ENCODE peak calls at places on chromosome 16, in four cellular contexts. U, A, Z and T are unnamed samples.

GRCh38 chr16:80346160-80346632 is 194.6 kb upstream of the DYNLRB2 start:
- DNase-seq in U (no peak), Z (no peak), A (no peak), T (no peak)

GRCh38 chr16:21689107-21689506 is 25.3 kb downstream of the OTOA start:
- DNase-seq in U (no peak), Z (no peak), A (no peak), T (no peak)

GRCh38 chr16:16982614-16983013 is 488.1 kb downstream of the XYLT1 start:
- DNase-seq in U (no peak), Z (no peak), A (no peak), T (no peak)

GRCh38 chr16:49003022-49003421 is 278.6 kb downstream of the CBLN1 start:
- DNase-seq in U (no peak), Z (no peak), A (no peak), T (no peak)

GRCh38 chr16:16004314-16004749 is 54.9 kb downstream of the ABCC1 start:
- DNase-seq in Z (no peak), U (no peak), A (peak), T (no peak)

GRCh38 chr16:84284168-84284722 is 10.4 kb upstream of the WFDC1 start:
- DNase-seq in A (no peak), Z (no peak), U (no peak), T (no peak)

GRCh38 chr16:58020628-58021521 is 4.7 kb upstream of the MMP15 start:
- DNase-seq in U (no peak), Z (no peak), A (peak), T (no peak)

GRCh38 chr16:51818342-51818944 is 667.4 kb upstream of the SALL1 start:
- DNase-seq in Z (no peak), A (peak), U (peak), T (no peak)

GRCh38 chr16:14509055-14509454 is 121.0 kb downstream of the PARN start:
- DNase-seq in A (peak), U (no peak), Z (no peak), T (no peak)

GRCh38 chr16:11587643-11588247 is 1.0 kb upstream of the LITAF start:
- DNase-seq in A (no peak), Z (no peak), U (no peak), T (no peak)

GRCh38 chr16:28984619-28985135 is at the start of gene LAT:
- DNase-seq in U (no peak), A (no peak), Z (no peak), T (peak)

GRCh38 chr16:30902070-30902972 is 5.9 kb downstream of the CTF1 start:
- DNase-seq in A (peak), Z (no peak), U (peak), T (peak)

GRCh38 chr16:16120044-16120381 is 103.3 kb downstream of the ABCC6 start:
- DNase-seq in Z (no peak), A (no peak), U (no peak), T (no peak)

GRCh38 chr16:2176047-2176446 is 20.4 kb downstream of the CASKIN1 start:
- DNase-seq in Z (no peak), U (no peak), A (no peak), T (no peak)
- TF ChIP-seq POLR2A in Z (no peak), U (no peak), A (no peak), T (no peak)

GRCh38 chr16:89567656-89568594 is 7.4 kb downstream of the RPL13 start:
- DNase-seq in Z (no peak), A (no peak), U (no peak), T (no peak)

GRCh38 chr16:89565256-89565505 is 4.7 kb downstream of the RPL13 start:
- DNase-seq in U (no peak), Z (no peak), A (no peak), T (no peak)

GRCh38 chr16:89563639-89564392 is 3.3 kb downstream of the RPL13 start:
- DNase-seq in Z (no peak), A (no peak), U (no peak), T (no peak)

GRCh38 chr16:89564476-89565255 is 4.2 kb downstream of the RPL13 start:
- DNase-seq in U (no peak), Z (no peak), A (no peak), T (no peak)

DNA sequence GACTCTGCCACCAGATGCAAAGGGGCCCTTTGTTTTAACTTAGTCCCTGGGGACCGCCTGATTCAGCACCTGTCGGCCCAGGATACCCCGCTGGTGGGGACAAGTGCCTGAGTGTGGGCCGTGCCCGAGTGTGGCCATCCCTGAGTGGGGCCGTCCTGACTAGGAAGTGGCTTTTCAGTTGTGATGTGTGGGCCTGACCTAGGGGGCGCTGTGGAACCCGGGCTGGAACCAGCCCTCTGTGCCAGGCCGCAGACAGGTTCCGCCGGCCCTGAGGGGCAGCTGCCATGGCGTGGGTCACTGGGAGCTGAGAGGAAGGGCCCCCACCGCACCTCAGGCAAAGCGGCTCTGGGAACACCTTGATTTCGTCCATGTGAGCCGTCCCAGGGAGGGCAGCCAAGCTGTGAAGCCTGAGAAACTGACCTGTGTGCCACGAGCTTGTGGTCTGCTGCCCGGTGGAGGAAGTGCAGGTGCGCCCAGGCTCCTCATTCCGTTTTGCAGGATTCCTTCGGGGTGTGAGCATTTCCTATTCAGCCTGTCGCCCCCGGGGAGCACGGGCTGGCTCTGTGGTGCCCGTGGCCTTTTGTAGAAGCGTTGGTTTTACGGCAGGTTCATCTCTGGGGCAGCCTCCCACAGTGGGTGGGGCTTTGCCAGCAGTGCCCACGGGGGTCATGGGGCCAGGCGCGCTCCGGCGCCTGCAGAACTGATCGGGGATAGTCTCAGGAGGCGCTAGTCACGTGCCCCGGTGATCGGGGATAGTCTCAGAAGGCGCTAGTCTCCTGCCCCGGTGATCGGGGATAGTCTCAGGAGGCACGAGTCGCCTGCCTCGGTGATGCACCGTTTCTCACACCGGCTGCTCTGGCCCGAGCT is 5.3 kb downstream of the RPL13 start:
- DNase-seq in A (peak), Z (no peak), U (no peak), T (no peak)
- TF ChIP-seq POLR2A in A (peak), Z (no peak), U (peak), T (peak)

GRCh38 chr16:66521951-66522771 is 27.8 kb downstream of the TK2 start:
- DNase-seq in Z (no peak), A (peak), U (peak), T (peak)
- TF ChIP-seq POLR2A in Z (no peak), A (no peak), U (no peak), T (no peak)

GRCh38 chr16:56824335-56824734 is 40.7 kb upstream of the SLC12A3 start:
- DNase-seq in U (no peak), Z (no peak), A (no peak), T (no peak)
- TF ChIP-seq POLR2A in U (no peak), Z (no peak), A (no peak), T (no peak)

DNA sequence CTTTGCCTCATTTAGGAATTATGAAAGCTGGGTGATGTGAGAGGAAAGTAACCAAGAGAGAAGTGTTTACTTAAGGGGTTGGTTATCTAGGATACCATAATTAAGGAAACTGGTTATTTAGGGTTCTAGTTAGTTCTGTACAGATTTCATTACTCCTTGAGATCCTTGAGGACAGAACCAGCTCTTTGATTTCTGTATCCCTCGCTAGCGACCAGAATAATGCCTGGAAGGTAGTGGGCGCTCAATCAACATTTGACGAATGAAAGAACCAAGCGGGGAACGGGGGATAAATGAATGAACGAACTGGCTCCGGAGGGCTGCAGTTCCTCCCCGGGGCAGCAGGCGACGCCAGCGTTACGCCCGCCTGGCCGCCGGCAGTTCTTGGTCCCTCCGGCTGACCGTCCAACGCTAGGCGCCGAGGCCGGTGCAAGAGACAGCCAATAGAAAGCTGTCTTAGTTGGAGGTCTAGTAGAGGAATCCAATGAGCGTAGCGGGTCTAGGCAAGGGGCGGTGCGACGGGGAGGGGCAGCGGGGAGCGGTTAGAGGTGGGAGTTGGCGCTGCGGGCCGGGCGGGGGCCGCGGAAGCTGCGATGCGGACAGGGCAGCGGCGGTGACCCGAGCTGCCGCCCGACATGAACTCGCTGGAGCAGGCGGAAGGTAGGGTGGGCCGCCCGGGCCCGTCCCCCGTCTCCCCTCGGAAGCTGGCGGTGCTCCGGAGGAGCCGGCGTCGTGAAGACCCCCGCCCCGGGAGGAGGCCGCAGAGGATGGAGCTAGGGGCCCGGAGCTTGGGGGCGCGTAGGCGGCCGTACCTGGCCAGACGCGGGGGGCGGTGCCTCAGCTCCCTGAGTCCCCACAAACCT is at the start of gene CNEP1R1:
- DNase-seq in U (peak), A (peak), Z (peak), T (peak)
- TF ChIP-seq POLR2A in U (no peak), A (peak), Z (no peak), T (peak)

GRCh38 chr16:68972008-68972407 is 128.7 kb downstream of the TANGO6 start:
- DNase-seq in A (no peak), U (no peak), Z (no peak), T (no peak)
- TF ChIP-seq POLR2A in A (no peak), U (no peak), Z (no peak), T (no peak)

GRCh38 chr16:179431-179830 is 828 bp upstream of the HBQ1 start:
- DNase-seq in A (no peak), Z (no peak), U (no peak), T (no peak)
- TF ChIP-seq POLR2A in A (no peak), Z (no peak), U (no peak), T (no peak)